ENCODE peak calls at places on chromosome 1, in eight cellular contexts. T, J, K, S, L, Y, W and E are unnamed samples.

GRCh38 chr1:25958475-25958874 is 39.4 kb downstream of the PAFAH2 start:
- DNase-seq in Y (peak), K (no peak), S (no peak), T (no peak), J (no peak), L (no peak), W (no peak), E (no peak)

GRCh38 chr1:234943801-234944402 is 184.7 kb downstream of the TOMM20 start:
- DNase-seq in J (no peak), S (no peak), K (no peak), L (no peak), W (no peak), T (no peak), Y (no peak), E (no peak)

GRCh38 chr1:11802616-11802972 is 3.2 kb downstream of the MTHFR start:
- DNase-seq in W (no peak), T (no peak), S (no peak), Y (no peak), K (no peak), L (no peak), J (no peak), E (no peak)

GRCh38 chr1:173191011-173191410 is 16.1 kb downstream of the TNFSF4 start:
- DNase-seq in L (no peak), S (no peak), T (no peak), W (peak), Y (peak), K (no peak), J (no peak), E (no peak)

GRCh38 chr1:111471012-111471411 is 2.8 kb upstream of the C1orf162 start:
- DNase-seq in L (no peak), J (no peak), Y (no peak), S (no peak), K (peak), T (peak), W (no peak), E (peak)

GRCh38 chr1:185337221-185337620 is 20.2 kb upstream of the IVNS1ABP start:
- DNase-seq in Y (no peak), L (no peak), J (no peak), S (no peak), T (no peak), K (no peak), W (no peak), E (no peak)

GRCh38 chr1:9250586-9251381 is 16.2 kb downstream of the H6PD start:
- DNase-seq in Y (no peak), T (no peak), K (no peak), S (no peak), L (no peak), J (no peak), W (no peak), E (no peak)

GRCh38 chr1:21325231-21325718 is 35.0 kb upstream of the ECE1 start:
- DNase-seq in T (no peak), K (no peak), J (no peak), S (no peak), L (no peak), W (no peak), Y (no peak), E (no peak)